ENCODE peak calls at places on chromosome 2, in eight cellular contexts. C, N, W, R, V, T, I and Q are unnamed samples.

GRCh38 chr2:218398437-218399390 is 954 bp upstream of the CTDSP1 start:
- DNase-seq in C (peak), N (peak), W (peak), R (peak), V (peak), T (peak), I (peak), Q (peak)

GRCh38 chr2:88450186-88450585 is 2.3 kb downstream of the FOXI3 start:
- DNase-seq in C (no peak), N (no peak), W (no peak), R (no peak), V (no peak), T (no peak), I (no peak), Q (no peak)

GRCh38 chr2:140747665-140748064 is 1383.2 kb downstream of the LRP1B start:
- DNase-seq in C (no peak), N (no peak), W (no peak), R (no peak), V (no peak), T (no peak), I (no peak), Q (no peak)

GRCh38 chr2:19048593-19049264 is 309.7 kb downstream of the OSR1 start:
- DNase-seq in C (peak), N (no peak), W (peak), R (no peak), V (no peak), T (no peak), I (peak), Q (peak)

GRCh38 chr2:11506611-11506969 is 27.3 kb upstream of the GREB1 start:
- DNase-seq in C (no peak), N (no peak), W (no peak), R (no peak), V (no peak), T (no peak), I (no peak), Q (no peak)

GRCh38 chr2:156088598-156088997 is 243.9 kb downstream of the NR4A2 start:
- DNase-seq in C (no peak), N (no peak), W (no peak), R (no peak), V (no peak), T (no peak), I (no peak), Q (no peak)

GRCh38 chr2:121688820-121689219 is 39.6 kb upstream of the CLASP1 start:
- DNase-seq in C (no peak), N (no peak), W (no peak), R (no peak), V (no peak), T (no peak), I (no peak), Q (no peak)

GRCh38 chr2:178266445-178266844 is 72.1 kb downstream of the OSBPL6 start:
- DNase-seq in C (no peak), N (no peak), W (no peak), R (no peak), V (no peak), T (no peak), I (no peak), Q (no peak)

GRCh38 chr2:224147174-224147573 is 108.1 kb upstream of the SERPINE2 start:
- DNase-seq in C (no peak), N (no peak), W (no peak), R (no peak), V (no peak), T (no peak), I (no peak), Q (no peak)

GRCh38 chr2:53021285-53021684 is 746.3 kb upstream of the CHAC2 start:
- DNase-seq in C (no peak), N (no peak), W (no peak), R (no peak), V (peak), T (no peak), I (no peak), Q (no peak)

GRCh38 chr2:4502230-4502843 is 799.0 kb downstream of the DCDC2C start:
- DNase-seq in C (no peak), N (no peak), W (no peak), R (no peak), V (no peak), T (no peak), I (no peak), Q (no peak)